ENCODE peak calls at places on chromosomes 7 and 10, in nine cellular contexts. Y, K, T, W, M, V, H, J and C are unnamed samples.

GRCh38 chr10:116587878-116588590 is 2.7 kb upstream of the PNLIPRP1 start:
- DNase-seq in Y (no peak), K (no peak), T (no peak), W (no peak), M (no peak), V (no peak), H (no peak), J (no peak), C (no peak)

GRCh38 chr7:117185124-117185523 is 137.7 kb downstream of the WNT2 start:
- DNase-seq in Y (no peak), K (no peak), T (no peak), W (no peak), M (no peak), V (no peak), H (no peak), J (no peak), C (no peak)

GRCh38 chr7:73778801-73779389 is 8.8 kb upstream of the CLDN3 start:
- DNase-seq in Y (peak), K (no peak), T (no peak), W (no peak), M (no peak), V (no peak), H (no peak), J (peak), C (no peak)

GRCh38 chr10:110498087-110498981 is 627 bp downstream of the DUSP5 start:
- DNase-seq in Y (peak), K (no peak), T (no peak), W (peak), M (peak), V (no peak), H (no peak), J (peak), C (peak)

GRCh38 chr10:8349610-8350249 is 295.2 kb downstream of the GATA3 start:
- DNase-seq in Y (no peak), K (no peak), T (no peak), W (no peak), M (no peak), V (no peak), H (no peak), J (no peak), C (no peak)

GRCh38 chr10:81963606-81964005 is 88.6 kb downstream of the NRG3 start:
- DNase-seq in Y (no peak), K (no peak), T (no peak), W (no peak), M (no peak), V (no peak), H (no peak), J (no peak), C (no peak)

GRCh38 chr10:6212806-6213205 is 10.1 kb downstream of the PFKFB3 start:
- DNase-seq in Y (no peak), K (no peak), T (no peak), W (no peak), M (no peak), V (no peak), H (no peak), J (no peak), C (no peak)

GRCh38 chr7:7157887-7158271 is 24.5 kb upstream of the C1GALT1 start:
- DNase-seq in Y (no peak), K (no peak), T (no peak), W (no peak), M (no peak), V (no peak), H (no peak), J (no peak), C (no peak)

GRCh38 chr10:90847436-90847835 is 10.4 kb downstream of the HTR7 start:
- DNase-seq in Y (no peak), K (peak), T (no peak), W (peak), M (no peak), V (peak), H (no peak), J (no peak), C (no peak)

GRCh38 chr10:89838002-89838615 is 136.7 kb downstream of the KIF20B start:
- DNase-seq in Y (no peak), K (no peak), T (peak), W (no peak), M (no peak), V (peak), H (no peak), J (no peak), C (peak)

GRCh38 chr7:27122075-27122910 is 8.3 kb downstream of the HOXA4 start:
- DNase-seq in Y (no peak), K (no peak), T (no peak), W (peak), M (peak), V (no peak), H (no peak), J (no peak), C (no peak)

GRCh38 chr7:158858592-158859503 is 2.5 kb downstream of the DYNC2I1 start:
- DNase-seq in Y (peak), K (peak), T (no peak), W (no peak), M (no peak), V (no peak), H (no peak), J (no peak), C (no peak)

GRCh38 chr10:58590152-58590551 is 77.5 kb downstream of the BICC1 start:
- DNase-seq in Y (peak), K (no peak), T (no peak), W (no peak), M (no peak), V (no peak), H (no peak), J (peak), C (no peak)

GRCh38 chr7:84389242-84389641 is 194.7 kb upstream of the SEMA3A start:
- DNase-seq in Y (no peak), K (no peak), T (no peak), W (no peak), M (no peak), V (no peak), H (peak), J (no peak), C (no peak)

GRCh38 chr7:149300751-149301150 is 38.8 kb downstream of the ZNF783 start:
- DNase-seq in Y (no peak), K (no peak), T (no peak), W (no peak), M (no peak), V (no peak), H (no peak), J (no peak), C (no peak)

GRCh38 chr10:28796606-28797512 is 119.5 kb downstream of the BAMBI start:
- DNase-seq in Y (no peak), K (no peak), T (no peak), W (no peak), M (peak), V (no peak), H (no peak), J (no peak), C (no peak)

GRCh38 chr10:110353244-110354119 is 48.8 kb upstream of the SMNDC1 start:
- DNase-seq in Y (no peak), K (peak), T (no peak), W (peak), M (peak), V (no peak), H (no peak), J (no peak), C (no peak)

GRCh38 chr7:80916770-80917681 is 1.8 kb downstream of the SEMA3C start:
- DNase-seq in Y (no peak), K (no peak), T (no peak), W (no peak), M (no peak), V (no peak), H (no peak), J (no peak), C (no peak)

GRCh38 chr10:46198516-46198915 is 88.3 kb upstream of the ANTXRL start:
- DNase-seq in Y (no peak), K (no peak), T (no peak), W (no peak), M (no peak), V (no peak), H (no peak), J (no peak), C (no peak)

GRCh38 chr7:120856621-120857352 is 1.2 kb downstream of the TSPAN12 start:
- DNase-seq in Y (peak), K (peak), T (no peak), W (no peak), M (peak), V (peak), H (peak), J (peak), C (peak)

GRCh38 chr7:127390817-127391590 is 1.5 kb downstream of the ZNF800 start:
- DNase-seq in Y (no peak), K (no peak), T (no peak), W (no peak), M (no peak), V (no peak), H (no peak), J (no peak), C (no peak)

DNA sequence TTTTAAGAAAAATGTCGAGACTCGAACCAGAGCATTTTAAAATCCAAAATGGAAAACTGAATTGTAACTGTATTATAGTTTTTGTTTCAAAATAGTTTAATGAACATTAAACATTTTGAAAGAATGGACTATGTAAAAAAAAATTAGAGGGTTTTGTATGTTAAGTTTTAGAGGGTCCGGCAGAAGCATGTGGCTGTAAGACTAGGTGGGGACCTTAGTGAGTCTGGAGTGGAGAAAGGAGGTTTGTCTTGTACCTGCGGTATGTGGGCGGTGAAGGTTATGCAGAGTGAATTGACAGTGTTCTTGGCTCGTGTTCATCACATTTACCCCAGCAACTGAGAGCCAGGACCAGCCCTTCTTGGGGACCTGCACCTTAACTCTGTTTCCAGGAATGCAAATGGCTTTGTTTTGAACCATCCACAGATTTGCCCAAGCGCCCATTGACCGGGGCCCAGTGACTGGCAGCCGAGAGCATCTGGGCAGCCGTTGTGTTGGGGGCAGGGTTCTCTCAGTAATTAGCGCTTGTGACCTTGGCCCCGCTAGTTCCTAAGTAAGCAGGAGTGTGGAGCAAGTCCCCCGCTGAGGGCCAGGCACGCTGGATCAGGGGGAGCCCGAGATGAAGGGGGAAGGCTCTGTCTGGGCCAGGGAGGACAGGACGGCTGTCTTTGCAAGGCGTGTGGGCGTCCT is 1.4 kb upstream of the KLF6 start:
- DNase-seq in Y (peak), K (peak), T (peak), W (peak), M (peak), V (no peak), H (no peak), J (peak), C (peak)
- TF ChIP-seq POLR2AphosphoS5 in Y (no peak), K (peak), T (no peak), W (peak), M (peak), V (no peak), H (peak), J (no peak), C (peak)

GRCh38 chr10:11319990-11320602 is 291.4 kb downstream of the USP6NL start:
- DNase-seq in Y (no peak), K (no peak), T (no peak), W (no peak), M (no peak), V (no peak), H (no peak), J (no peak), C (no peak)

GRCh38 chr10:11318812-11319598 is 292.4 kb downstream of the USP6NL start:
- DNase-seq in Y (no peak), K (no peak), T (no peak), W (no peak), M (no peak), V (no peak), H (no peak), J (no peak), C (no peak)

GRCh38 chr10:11320809-11321520 is 290.5 kb downstream of the USP6NL start:
- DNase-seq in Y (no peak), K (no peak), T (no peak), W (no peak), M (no peak), V (no peak), H (no peak), J (no peak), C (no peak)

GRCh38 chr10:11322698-11323097 is 288.8 kb downstream of the USP6NL start:
- DNase-seq in Y (no peak), K (no peak), T (no peak), W (no peak), M (no peak), V (no peak), H (no peak), J (no peak), C (no peak)

DNA sequence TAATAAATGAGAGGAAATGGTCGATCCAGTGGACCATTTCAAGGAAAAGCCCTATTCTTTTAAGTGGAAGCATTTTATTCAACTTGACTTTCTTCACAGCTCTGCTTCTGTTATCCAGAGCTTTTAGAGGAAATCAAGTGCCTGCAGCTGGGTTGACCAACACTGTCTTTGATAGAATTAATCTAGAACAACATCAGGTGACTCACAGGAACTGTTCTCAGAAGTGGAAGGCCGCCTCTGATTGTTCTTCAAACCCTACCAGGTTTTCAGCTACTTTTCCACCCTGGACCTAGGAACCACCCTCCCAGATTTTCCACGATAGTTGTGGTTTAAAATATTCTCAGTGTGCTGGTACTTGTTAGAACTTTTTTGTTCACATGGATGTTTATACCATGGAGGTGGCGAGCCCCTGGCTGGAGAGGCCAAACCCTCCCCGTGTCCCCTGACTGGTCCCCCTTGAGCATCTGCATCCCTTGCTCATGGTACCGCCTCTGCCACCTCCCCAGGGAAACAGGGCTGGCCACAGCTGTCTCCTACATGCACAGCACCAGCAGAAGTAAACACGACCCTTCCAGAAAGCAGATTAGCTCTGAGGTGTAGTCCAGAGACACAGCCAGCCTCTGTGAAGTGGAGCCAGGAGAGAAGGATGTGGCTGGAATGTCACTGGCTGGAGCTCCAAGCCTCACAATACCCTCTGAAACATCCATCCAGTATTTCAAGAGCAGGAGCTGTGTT is 293.3 kb downstream of the USP6NL start:
- DNase-seq in Y (no peak), K (no peak), T (no peak), W (no peak), M (no peak), V (no peak), H (no peak), J (no peak), C (no peak)
- TF ChIP-seq POLR2A in Y (no peak), K (no peak), T (no peak), W (no peak), M (no peak), V (no peak), H (no peak), J (no peak), C (no peak)

DNA sequence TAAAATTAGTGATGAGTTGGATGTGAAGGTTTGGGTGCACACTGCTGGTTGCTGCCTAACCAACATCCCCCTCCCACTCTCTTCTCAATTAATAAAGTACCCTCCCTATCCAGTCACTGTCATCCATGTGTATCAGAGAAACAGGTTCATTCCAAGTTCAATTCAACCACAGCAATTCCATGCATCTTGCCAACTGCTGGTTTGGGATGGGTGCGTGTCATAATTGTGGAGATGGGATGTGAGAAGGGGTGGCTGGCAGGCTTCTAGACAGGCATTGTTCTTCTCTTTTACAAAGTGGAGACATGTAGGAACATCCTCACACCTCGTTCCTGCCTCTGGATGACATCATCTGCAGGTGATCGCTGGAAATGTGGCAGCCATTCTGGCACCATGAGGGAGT is 7.5 kb upstream of the CNPY1 start:
- DNase-seq in Y (no peak), K (no peak), T (no peak), W (no peak), M (no peak), V (no peak), H (no peak), J (no peak), C (no peak)
- TF ChIP-seq POLR2AphosphoS5 in Y (no peak), K (no peak), T (no peak), W (no peak), M (no peak), V (no peak), H (no peak), J (no peak), C (no peak)

GRCh38 chr7:101390901-101391301 is 28.2 kb downstream of the COL26A1 start:
- DNase-seq in Y (no peak), K (no peak), T (no peak), W (no peak), M (peak), V (no peak), H (peak), J (no peak), C (peak)
- TF ChIP-seq POLR2A in Y (no peak), K (no peak), T (no peak), W (no peak), M (no peak), V (no peak), H (no peak), J (no peak), C (no peak)

DNA sequence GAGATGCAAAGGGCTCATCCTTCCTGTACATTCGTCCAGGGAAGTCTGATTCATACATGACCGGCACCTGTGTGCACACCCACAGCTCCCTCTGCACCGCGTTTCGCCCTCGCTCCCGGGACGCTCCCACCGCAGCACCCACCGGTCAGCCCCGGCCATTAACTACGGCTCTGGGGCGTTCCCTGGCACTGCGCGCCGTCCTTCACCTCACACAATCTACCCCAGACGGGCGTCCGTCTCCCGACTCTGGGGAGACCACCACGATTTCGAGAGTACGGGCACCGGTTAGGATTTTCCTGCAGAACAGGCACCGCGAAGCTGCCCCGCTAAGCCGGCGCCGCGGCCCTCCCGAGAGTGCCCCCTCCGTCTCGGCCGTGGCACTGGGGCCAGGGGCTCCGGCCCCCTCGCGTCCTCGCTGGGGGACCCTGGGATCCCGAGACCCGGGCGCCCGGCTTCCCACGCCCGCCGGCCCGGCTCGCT is 430 bp downstream of the ATE1 start:
- DNase-seq in Y (peak), K (peak), T (no peak), W (peak), M (peak), V (peak), H (peak), J (peak), C (no peak)
- TF ChIP-seq POLR2AphosphoS5 in Y (peak), K (peak), T (peak), W (no peak), M (peak), V (no peak), H (no peak), J (peak), C (peak)

GRCh38 chr7:100895701-100895955 is at the start of gene ACHE:
- DNase-seq in Y (no peak), K (no peak), T (no peak), W (no peak), M (no peak), V (no peak), H (no peak), J (no peak), C (no peak)
- TF ChIP-seq POLR2A in Y (no peak), K (no peak), T (no peak), W (no peak), M (no peak), V (peak), H (no peak), J (no peak), C (no peak)